ENCODE peak calls at places on chromosomes 2 and 18, in eight cellular contexts. One of them, this sample, is unnamed. For H3K4me1 and H3K36me3, the result is how much of the 10 kb centered on the place peaks cover.

GRCh38 chr2:217740178-217740577 is 262.6 kb downstream of the TNS1 start:
- DNase-seq in endodermal cell: peak
- DNase-seq in colonic mucosa: peak
- DNase-seq in pancreas: no peak
- DNase-seq in keratinocyte: no peak
- DNase-seq in body of pancreas: no peak
- DNase-seq in naive thymus-derived CD4-positive, alpha-beta T cell: no peak
- DNase-seq in uterus: no peak
- DNase-seq in this sample: no peak

GRCh38 chr18:26547302-26548143 is 830 bp downstream of the KCTD1 start:
- DNase-seq in pancreas: peak
- DNase-seq in naive thymus-derived CD4-positive, alpha-beta T cell: peak
- DNase-seq in keratinocyte: no peak
- DNase-seq in endodermal cell: peak
- DNase-seq in colonic mucosa: peak
- DNase-seq in uterus: peak
- DNase-seq in body of pancreas: peak
- DNase-seq in this sample: peak

GRCh38 chr2:191166111-191166755 is 15.4 kb upstream of the STAT4 start:
- DNase-seq in colonic mucosa: no peak
- DNase-seq in naive thymus-derived CD4-positive, alpha-beta T cell: no peak
- DNase-seq in body of pancreas: no peak
- DNase-seq in keratinocyte: no peak
- DNase-seq in endodermal cell: no peak
- DNase-seq in uterus: no peak
- DNase-seq in pancreas: no peak
- DNase-seq in this sample: no peak

GRCh38 chr18:59075923-59076322 is 63.8 kb upstream of the SEC11C start:
- DNase-seq in body of pancreas: no peak
- DNase-seq in naive thymus-derived CD4-positive, alpha-beta T cell: no peak
- DNase-seq in colonic mucosa: no peak
- DNase-seq in keratinocyte: no peak
- DNase-seq in pancreas: no peak
- DNase-seq in endodermal cell: no peak
- DNase-seq in uterus: no peak
- DNase-seq in this sample: no peak

GRCh38 chr2:211376410-211376809 is 820.0 kb downstream of the CPS1 start:
- DNase-seq in keratinocyte: no peak
- DNase-seq in colonic mucosa: no peak
- DNase-seq in endodermal cell: no peak
- DNase-seq in body of pancreas: no peak
- DNase-seq in uterus: no peak
- DNase-seq in naive thymus-derived CD4-positive, alpha-beta T cell: no peak
- DNase-seq in pancreas: no peak
- DNase-seq in this sample: no peak

GRCh38 chr18:10727477-10727876 is 201.7 kb downstream of the NAPG start:
- DNase-seq in endodermal cell: no peak
- DNase-seq in body of pancreas: no peak
- DNase-seq in pancreas: no peak
- DNase-seq in colonic mucosa: no peak
- DNase-seq in keratinocyte: no peak
- DNase-seq in naive thymus-derived CD4-positive, alpha-beta T cell: no peak
- DNase-seq in uterus: no peak
- DNase-seq in this sample: no peak

GRCh38 chr18:36299010-36299409 is 1.5 kb downstream of the FHOD3 start:
- DNase-seq in endodermal cell: no peak
- DNase-seq in naive thymus-derived CD4-positive, alpha-beta T cell: no peak
- DNase-seq in body of pancreas: no peak
- DNase-seq in colonic mucosa: no peak
- DNase-seq in uterus: no peak
- DNase-seq in keratinocyte: no peak
- DNase-seq in pancreas: no peak
- DNase-seq in this sample: no peak

GRCh38 chr18:7234061-7234460 is 3.2 kb downstream of the LRRC30 start:
- DNase-seq in pancreas: no peak
- DNase-seq in body of pancreas: no peak
- DNase-seq in uterus: no peak
- DNase-seq in naive thymus-derived CD4-positive, alpha-beta T cell: no peak
- DNase-seq in endodermal cell: no peak
- DNase-seq in colonic mucosa: no peak
- DNase-seq in keratinocyte: no peak
- DNase-seq in this sample: no peak

GRCh38 chr2:119289642-119290041 is 66.0 kb downstream of the STEAP3 start:
- DNase-seq in keratinocyte: no peak
- DNase-seq in pancreas: no peak
- DNase-seq in naive thymus-derived CD4-positive, alpha-beta T cell: no peak
- DNase-seq in uterus: no peak
- DNase-seq in endodermal cell: no peak
- DNase-seq in body of pancreas: no peak
- DNase-seq in colonic mucosa: no peak
- DNase-seq in this sample: no peak

GRCh38 chr18:42936289-42936688 is 179.2 kb downstream of the RIT2 start:
- DNase-seq in body of pancreas: no peak
- DNase-seq in pancreas: no peak
- DNase-seq in uterus: no peak
- DNase-seq in keratinocyte: no peak
- DNase-seq in colonic mucosa: no peak
- DNase-seq in naive thymus-derived CD4-positive, alpha-beta T cell: no peak
- DNase-seq in endodermal cell: no peak
- DNase-seq in this sample: no peak

GRCh38 chr2:2940702-2941655 is 436.6 kb downstream of the EIPR1 start:
- DNase-seq in naive thymus-derived CD4-positive, alpha-beta T cell: no peak
- DNase-seq in uterus: no peak
- DNase-seq in body of pancreas: no peak
- DNase-seq in colonic mucosa: no peak
- DNase-seq in keratinocyte: no peak
- DNase-seq in endodermal cell: peak
- DNase-seq in pancreas: no peak
- DNase-seq in this sample: no peak

GRCh38 chr2:237264480-237265219 is 149.3 kb downstream of the COL6A3 start:
- DNase-seq in endodermal cell: no peak
- DNase-seq in naive thymus-derived CD4-positive, alpha-beta T cell: no peak
- DNase-seq in colonic mucosa: no peak
- DNase-seq in uterus: no peak
- DNase-seq in pancreas: no peak
- DNase-seq in keratinocyte: no peak
- DNase-seq in body of pancreas: no peak
- DNase-seq in this sample: no peak

GRCh38 chr2:32663864-32664263 is 36.0 kb downstream of the TTC27 start:
- DNase-seq in keratinocyte: no peak
- DNase-seq in pancreas: no peak
- DNase-seq in naive thymus-derived CD4-positive, alpha-beta T cell: no peak
- DNase-seq in colonic mucosa: no peak
- DNase-seq in uterus: no peak
- DNase-seq in body of pancreas: no peak
- DNase-seq in endodermal cell: no peak
- DNase-seq in this sample: no peak

GRCh38 chr2:121144111-121144510 is 140.9 kb downstream of the TFCP2L1 start:
- DNase-seq in uterus: no peak
- DNase-seq in body of pancreas: no peak
- DNase-seq in colonic mucosa: no peak
- DNase-seq in naive thymus-derived CD4-positive, alpha-beta T cell: no peak
- DNase-seq in keratinocyte: no peak
- DNase-seq in endodermal cell: no peak
- DNase-seq in pancreas: no peak
- DNase-seq in this sample: no peak

GRCh38 chr18:45255142-45255890 is 360.0 kb upstream of the SLC14A2 start:
- DNase-seq in body of pancreas: no peak
- DNase-seq in colonic mucosa: no peak
- DNase-seq in keratinocyte: no peak
- DNase-seq in naive thymus-derived CD4-positive, alpha-beta T cell: no peak
- DNase-seq in uterus: peak
- DNase-seq in endodermal cell: no peak
- DNase-seq in pancreas: peak
- DNase-seq in this sample: no peak

GRCh38 chr18:9507565-9508088 is 32.3 kb downstream of the RALBP1 start:
- DNase-seq in pancreas: no peak
- DNase-seq in endodermal cell: no peak
- DNase-seq in colonic mucosa: no peak
- DNase-seq in keratinocyte: no peak
- DNase-seq in body of pancreas: no peak
- DNase-seq in naive thymus-derived CD4-positive, alpha-beta T cell: no peak
- DNase-seq in uterus: no peak
- DNase-seq in this sample: no peak

GRCh38 chr18:9508446-9509025 is 33.2 kb downstream of the RALBP1 start:
- DNase-seq in naive thymus-derived CD4-positive, alpha-beta T cell: no peak
- DNase-seq in endodermal cell: no peak
- DNase-seq in pancreas: no peak
- DNase-seq in uterus: no peak
- DNase-seq in body of pancreas: no peak
- DNase-seq in keratinocyte: no peak
- DNase-seq in colonic mucosa: no peak
- DNase-seq in this sample: no peak

GRCh38 chr18:9506046-9506792 is 30.9 kb downstream of the RALBP1 start:
- DNase-seq in uterus: no peak
- DNase-seq in naive thymus-derived CD4-positive, alpha-beta T cell: no peak
- DNase-seq in endodermal cell: no peak
- DNase-seq in keratinocyte: no peak
- DNase-seq in body of pancreas: peak
- DNase-seq in colonic mucosa: peak
- DNase-seq in pancreas: peak
- DNase-seq in this sample: no peak
- H3K4me3 ChIP-seq in uterus: no peak
- H3K4me3 ChIP-seq in naive thymus-derived CD4-positive, alpha-beta T cell: no peak
- H3K4me3 ChIP-seq in endodermal cell: no peak
- H3K4me3 ChIP-seq in keratinocyte: no peak
- H3K4me3 ChIP-seq in body of pancreas: no peak
- H3K4me3 ChIP-seq in colonic mucosa: no peak
- H3K4me3 ChIP-seq in pancreas: no peak
- H3K4me3 ChIP-seq in this sample: no peak

GRCh38 chr2:109234355-109234754 is 105.3 kb downstream of the SH3RF3 start:
- DNase-seq in keratinocyte: no peak
- DNase-seq in naive thymus-derived CD4-positive, alpha-beta T cell: no peak
- DNase-seq in endodermal cell: no peak
- DNase-seq in body of pancreas: no peak
- DNase-seq in colonic mucosa: no peak
- DNase-seq in pancreas: no peak
- DNase-seq in uterus: no peak
- DNase-seq in this sample: no peak

GRCh38 chr2:109238580-109238979 is 109.6 kb downstream of the SH3RF3 start:
- DNase-seq in keratinocyte: no peak
- DNase-seq in pancreas: peak
- DNase-seq in body of pancreas: peak
- DNase-seq in colonic mucosa: peak
- DNase-seq in naive thymus-derived CD4-positive, alpha-beta T cell: peak
- DNase-seq in uterus: peak
- DNase-seq in endodermal cell: no peak
- DNase-seq in this sample: no peak

GRCh38 chr2:109236147-109236546 is 107.1 kb downstream of the SH3RF3 start:
- DNase-seq in uterus: no peak
- DNase-seq in naive thymus-derived CD4-positive, alpha-beta T cell: no peak
- DNase-seq in colonic mucosa: no peak
- DNase-seq in body of pancreas: no peak
- DNase-seq in pancreas: no peak
- DNase-seq in endodermal cell: no peak
- DNase-seq in keratinocyte: no peak
- DNase-seq in this sample: no peak

GRCh38 chr2:109239720-109240119 is 110.7 kb downstream of the SH3RF3 start:
- DNase-seq in pancreas: no peak
- DNase-seq in uterus: no peak
- DNase-seq in colonic mucosa: no peak
- DNase-seq in body of pancreas: no peak
- DNase-seq in naive thymus-derived CD4-positive, alpha-beta T cell: no peak
- DNase-seq in endodermal cell: no peak
- DNase-seq in keratinocyte: no peak
- DNase-seq in this sample: no peak

DNA sequence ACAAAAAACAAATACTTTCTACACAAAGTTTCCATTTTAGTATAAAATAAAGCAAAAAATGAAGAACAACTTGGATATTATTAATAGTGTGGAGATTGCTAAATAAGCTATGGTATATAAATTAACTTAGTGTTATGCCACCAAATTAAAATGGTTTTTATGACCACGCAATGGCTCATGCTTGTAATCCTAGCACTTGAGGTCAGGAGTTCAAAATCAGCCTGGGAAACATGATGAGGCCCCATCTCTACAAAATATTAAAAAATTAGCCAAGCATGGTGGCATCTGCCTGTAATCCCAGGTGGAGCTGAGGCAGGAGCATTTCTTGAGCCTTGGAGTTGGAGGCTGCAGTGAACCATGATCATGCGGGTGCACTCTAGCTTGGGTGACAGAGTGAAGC is 108.8 kb downstream of the SH3RF3 start:
- DNase-seq in uterus: no peak
- DNase-seq in keratinocyte: no peak
- DNase-seq in naive thymus-derived CD4-positive, alpha-beta T cell: no peak
- DNase-seq in pancreas: no peak
- DNase-seq in body of pancreas: no peak
- DNase-seq in endodermal cell: no peak
- DNase-seq in colonic mucosa: no peak
- DNase-seq in this sample: no peak
- H3K4me1 ChIP-seq in uterus: under half
- H3K4me1 ChIP-seq in keratinocyte: under half
- H3K4me1 ChIP-seq in naive thymus-derived CD4-positive, alpha-beta T cell: under half
- H3K4me1 ChIP-seq in pancreas: under half
- H3K4me1 ChIP-seq in body of pancreas: under half
- H3K4me1 ChIP-seq in endodermal cell: under half
- H3K4me1 ChIP-seq in colonic mucosa: under half
- H3K4me1 ChIP-seq in this sample: under half

GRCh38 chr18:22971038-22971437 is 37.9 kb downstream of the RBBP8 start:
- DNase-seq in naive thymus-derived CD4-positive, alpha-beta T cell: no peak
- DNase-seq in pancreas: no peak
- DNase-seq in keratinocyte: no peak
- DNase-seq in colonic mucosa: no peak
- DNase-seq in uterus: peak
- DNase-seq in endodermal cell: no peak
- DNase-seq in body of pancreas: no peak
- DNase-seq in this sample: no peak
- H3K36me3 ChIP-seq in naive thymus-derived CD4-positive, alpha-beta T cell: under half
- H3K36me3 ChIP-seq in pancreas: under half
- H3K36me3 ChIP-seq in keratinocyte: under half
- H3K36me3 ChIP-seq in colonic mucosa: under half
- H3K36me3 ChIP-seq in uterus: under half
- H3K36me3 ChIP-seq in endodermal cell: half or more
- H3K36me3 ChIP-seq in body of pancreas: under half
- H3K36me3 ChIP-seq in this sample: under half

DNA sequence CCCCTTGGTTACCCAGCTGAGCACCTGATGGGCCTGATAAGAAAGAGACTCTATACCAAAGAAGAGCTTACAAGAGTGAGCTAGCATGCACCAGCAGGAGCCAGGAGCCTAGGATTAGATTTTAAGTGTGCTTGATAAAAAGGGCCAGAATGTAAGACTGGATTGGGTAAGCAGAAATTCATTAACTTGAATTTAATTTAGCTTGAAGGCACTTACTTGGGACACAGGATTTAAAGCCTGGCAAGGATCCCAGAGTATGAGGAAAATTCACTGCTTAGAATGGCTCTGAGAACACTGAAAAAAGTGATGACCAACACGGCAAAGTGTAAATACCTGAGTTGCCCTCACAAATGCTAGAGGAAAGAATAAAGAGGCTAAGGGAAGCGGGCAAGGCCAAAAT is 91.3 kb upstream of the RBBP8 start:
- DNase-seq in naive thymus-derived CD4-positive, alpha-beta T cell: no peak
- DNase-seq in body of pancreas: no peak
- DNase-seq in colonic mucosa: no peak
- DNase-seq in pancreas: no peak
- DNase-seq in keratinocyte: no peak
- DNase-seq in uterus: no peak
- DNase-seq in endodermal cell: no peak
- DNase-seq in this sample: no peak
- H3K4me3 ChIP-seq in naive thymus-derived CD4-positive, alpha-beta T cell: no peak
- H3K4me3 ChIP-seq in body of pancreas: no peak
- H3K4me3 ChIP-seq in colonic mucosa: no peak
- H3K4me3 ChIP-seq in pancreas: no peak
- H3K4me3 ChIP-seq in keratinocyte: no peak
- H3K4me3 ChIP-seq in uterus: no peak
- H3K4me3 ChIP-seq in endodermal cell: no peak
- H3K4me3 ChIP-seq in this sample: no peak